ENCODE peak calls at places on chromosomes 1 and 21, in five cellular contexts. B is endothelial cell of umbilical vein, X is transverse colon, D is upper lobe of left lung, V is spleen. N is an unnamed sample.
A peak's percentile ranks its signal among the peaks of the same experiment; 100 is the strongest.

GRCh38 chr1:109539676-109540075 is at the start of gene GPR61:
- DNase-seq in B (no peak), D (no peak), V (no peak), X (no peak), N (no peak)

GRCh38 chr1:63671514-63671913 is 78.3 kb downstream of the PGM1 start:
- DNase-seq in D (no peak), B (no peak), V (no peak), X (no peak), N (no peak)

GRCh38 chr1:201499191-201499590 is 7.7 kb downstream of the CSRP1 start:
- DNase-seq in V (no peak), D (no peak), X (no peak), B (no peak), N (no peak)

GRCh38 chr1:229661897-229662296 is 35.9 kb downstream of the URB2 start:
- DNase-seq in X (no peak), V (peak; percentile 66), D (no peak), B (no peak), N (no peak)

GRCh38 chr1:25204797-25205441 is 27.4 kb downstream of the SYF2 start:
- DNase-seq in X (no peak), D (no peak), V (no peak), B (peak; percentile 21), N (no peak)

GRCh38 chr1:25513666-25514065 is 29.7 kb upstream of the LDLRAP1 start:
- DNase-seq in D (no peak), V (no peak), B (no peak), X (no peak), N (no peak)

GRCh38 chr1:119700326-119700725 is 11.4 kb upstream of the PHGDH start:
- DNase-seq in X (no peak), B (no peak), D (no peak), V (no peak), N (no peak)

GRCh38 chr1:63618001-63618400 is 24.8 kb downstream of the PGM1 start:
- DNase-seq in D (no peak), B (no peak), V (no peak), X (no peak), N (no peak)

GRCh38 chr1:151542710-151543129 is 2.6 kb downstream of the TUFT1 start:
- DNase-seq in D (no peak), B (no peak), V (no peak), X (no peak), N (peak; percentile 58)

GRCh38 chr1:17874665-17875064 is 119.5 kb downstream of the ACTL8 start:
- DNase-seq in D (no peak), X (no peak), V (peak; percentile 16), B (no peak), N (no peak)

GRCh38 chr1:99644302-99645004 is 1.5 kb upstream of the PALMD start:
- DNase-seq in D (no peak), B (peak; percentile 59), V (no peak), X (no peak), N (no peak)

GRCh38 chr21:44267655-44268142 is 6.0 kb upstream of the DNMT3L start:
- DNase-seq in V (peak; percentile 75), B (no peak), D (no peak), X (peak; percentile 32), N (no peak)

GRCh38 chr1:5744911-5745431 is 247.3 kb downstream of the NPHP4 start:
- DNase-seq in D (peak; percentile 8), X (no peak), B (no peak), V (peak; percentile 69), N (no peak)

GRCh38 chr1:237961710-237962109 is 71.0 kb upstream of the ZP4 start:
- DNase-seq in D (no peak), B (no peak), V (no peak), X (no peak), N (no peak)

GRCh38 chr1:229309074-229309473 is 33.8 kb downstream of the CCSAP start:
- DNase-seq in V (no peak), B (no peak), X (no peak), D (no peak), N (no peak)

GRCh38 chr1:116111196-116112021 is at the start of gene MAB21L3:
- DNase-seq in B (no peak), V (no peak), D (peak; percentile 43), X (peak; percentile 67), N (peak; percentile 79)

GRCh38 chr1:22105611-22106207 is 37.2 kb downstream of the WNT4 start:
- DNase-seq in B (peak; percentile 62), X (no peak), D (no peak), V (no peak), N (peak; percentile 47)

GRCh38 chr1:218496561-218496960 is 151.4 kb downstream of the TGFB2 start:
- DNase-seq in V (no peak), D (no peak), B (peak; percentile 87), X (no peak), N (no peak)

GRCh38 chr1:46039571-46040052 is 92.8 kb downstream of the PIK3R3 start:
- DNase-seq in X (peak; percentile 39), V (no peak), B (peak; percentile 83), D (no peak), N (peak; percentile 70)

GRCh38 chr1:83942914-83943313 is 56.0 kb downstream of the TTLL7 start:
- DNase-seq in X (no peak), D (no peak), B (no peak), V (no peak), N (no peak)

GRCh38 chr1:18951818-18952391 is 4.6 kb downstream of the IFFO2 start:
- DNase-seq in D (peak; percentile 46), V (no peak), X (peak; percentile 70), B (no peak), N (no peak)

GRCh38 chr1:227730630-227731151 is 4.4 kb downstream of the JMJD4 start:
- DNase-seq in D (no peak), V (no peak), X (no peak), B (no peak), N (no peak)

GRCh38 chr21:40837456-40837855 is 9.5 kb downstream of the DSCAM start:
- DNase-seq in B (no peak), V (no peak), X (no peak), D (no peak), N (no peak)

GRCh38 chr1:177913762-177914540 is 55.9 kb downstream of the SEC16B start:
- DNase-seq in B (peak; percentile 29), V (no peak), D (no peak), X (peak; percentile 39), N (no peak)

GRCh38 chr1:79603862-79604261 is 597.3 kb upstream of the ADGRL4 start:
- DNase-seq in B (no peak), V (no peak), X (no peak), D (no peak), N (no peak)

GRCh38 chr1:154607748-154608521 is at the start of gene ADAR:
- DNase-seq in B (peak; percentile 94), X (peak; percentile 92), V (peak; percentile 96), D (peak; percentile 96), N (peak; percentile 91)
- TF ChIP-seq POLR2A in B (no peak), X (no peak), V (peak; percentile 35), D (peak; percentile 60), N (peak; percentile 54)

DNA sequence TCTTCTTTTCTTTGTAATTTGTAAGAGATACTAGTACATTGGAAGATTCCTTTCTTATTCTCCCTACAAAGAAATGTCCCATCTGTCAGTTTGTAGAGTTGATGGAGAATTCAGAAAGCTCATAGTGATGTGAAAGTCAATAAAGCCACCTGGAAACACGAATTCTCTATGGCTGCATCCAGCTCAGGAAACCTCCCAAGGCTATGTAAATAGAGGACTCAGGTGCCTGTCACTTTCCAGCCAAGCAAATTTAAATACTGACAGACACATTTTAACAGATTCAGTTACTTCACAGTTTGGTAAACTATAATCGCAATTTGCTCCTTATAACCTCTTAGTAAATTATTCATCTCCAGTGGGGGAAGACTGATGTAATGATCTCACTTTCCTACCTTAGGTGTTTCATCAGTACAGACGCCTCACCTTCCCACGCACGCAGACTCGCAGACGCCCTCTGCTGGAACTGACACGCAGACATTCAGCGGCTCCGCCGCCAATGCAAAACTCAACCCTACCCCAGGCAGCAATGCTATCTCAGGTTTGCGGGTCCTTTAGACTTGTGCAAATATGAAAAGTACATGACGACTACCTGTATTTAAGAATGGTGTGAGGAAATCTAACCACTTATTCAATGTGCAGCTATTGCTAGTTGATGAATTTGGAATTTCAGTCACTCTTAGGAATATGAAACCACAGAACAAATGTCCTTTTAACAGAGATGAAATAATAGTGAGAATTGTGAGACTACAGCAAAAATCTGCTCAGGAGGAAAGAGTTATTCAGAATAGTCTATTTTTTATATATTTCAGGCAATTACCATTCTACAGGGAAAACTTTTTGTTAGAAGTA is 60.6 kb downstream of the PTPRC start:
- DNase-seq in X (peak; percentile 58), V (peak; percentile 82), B (peak; percentile 61), D (peak; percentile 85), N (peak; percentile 37)
- H3K4me3 ChIP-seq in X (no peak overlapping the region), V (no peak overlapping the region), B (no peak overlapping the region), D (no peak overlapping the region), N (no peak overlapping the region)

GRCh38 chr1:204287466-204287881 is 72.3 kb downstream of the PLEKHA6 start:
- DNase-seq in V (no peak), X (no peak), D (no peak), B (peak; percentile 23), N (no peak)
- TF ChIP-seq CTCF in V (no peak), X (no peak), D (no peak), B (no peak), N (no peak)

GRCh38 chr1:65066766-65067490 is 81.1 kb upstream of the AK4 start:
- DNase-seq in X (peak; percentile 94), B (peak; percentile 74), D (peak; percentile 97), V (peak; percentile 97), N (peak; percentile 97)
- TF ChIP-seq POLR2A in X (peak; percentile 86), B (no peak), D (peak; percentile 65), V (no peak), N (peak; percentile 91)

GRCh38 chr1:186557147-186557777 is 96.3 kb upstream of the PDC start:
- DNase-seq in V (no peak), D (no peak), X (no peak), B (no peak), N (no peak)
- H3K4me3 ChIP-seq in V (no peak overlapping the region), D (no peak overlapping the region), X (no peak overlapping the region), B (no peak overlapping the region), N (no peak overlapping the region)

GRCh38 chr1:226302731-226303130 is 6.2 kb downstream of the LIN9 start:
- DNase-seq in D (no peak), V (no peak), B (no peak), X (no peak), N (no peak)
- TF ChIP-seq CTCF in D (no peak), V (no peak), B (no peak), X (no peak), N (no peak)

N was measured in prostate gland.